ENCODE peak calls at places on chromosomes 6 and 20, in seven cellular contexts. O is effector CD4-positive, alpha-beta T cell; R is AG20443; A is ACHN; T is NCI-H748 treated with DMSO at 0.1 percent for 48 hours; K is substantia nigra; M is SK-N-SH. V is an unnamed sample.
A peak's percentile ranks its signal among the peaks of the same experiment; 100 is the strongest.

GRCh38 chr20:7152071-7152470 is 384.6 kb downstream of the BMP2 start:
- DNase-seq in K (no peak), A (no peak), M (no peak), R (no peak), O (no peak), T (no peak), V (no peak)

GRCh38 chr6:108737594-108738546 is 110.4 kb upstream of the ARMC2 start:
- DNase-seq in K (no peak), O (no peak), A (peak; percentile 58), M (no peak), T (no peak), R (peak; percentile 91), V (no peak)

GRCh38 chr6:152598858-152599537 is 38.2 kb downstream of the SYNE1 start:
- DNase-seq in K (no peak), T (no peak), O (no peak), A (no peak), M (peak; percentile 53), R (no peak), V (no peak)

GRCh38 chr6:130879826-130880225 is 52.6 kb downstream of the SMLR1 start:
- DNase-seq in M (no peak), T (no peak), R (no peak), O (no peak), K (no peak), A (no peak), V (no peak)

GRCh38 chr6:143394351-143394750 is 56.1 kb downstream of the ADAT2 start:
- DNase-seq in R (peak; percentile 59), A (no peak), T (no peak), M (no peak), K (no peak), O (no peak), V (no peak)

GRCh38 chr6:134235937-134236751 is 81.8 kb downstream of the SGK1 start:
- DNase-seq in M (no peak), T (no peak), A (no peak), K (no peak), O (no peak), R (peak; percentile 14), V (no peak)

GRCh38 chr20:3238616-3239025 is 369 bp downstream of the SLC4A11 start:
- DNase-seq in T (no peak), M (no peak), R (peak; percentile 76), K (no peak), O (peak; percentile 26), A (peak; percentile 59), V (no peak)

GRCh38 chr6:6738922-6739717 is 150.6 kb downstream of the LY86 start:
- DNase-seq in A (no peak), T (no peak), O (no peak), R (no peak), M (no peak), K (no peak), V (no peak)

GRCh38 chr6:48111575-48111974 is 578 bp upstream of the PTCHD4 start:
- DNase-seq in M (no peak), T (peak; percentile 97), A (no peak), O (no peak), K (no peak), R (no peak), V (no peak)

GRCh38 chr6:128246472-128246871 is 273.9 kb downstream of the PTPRK start:
- DNase-seq in K (no peak), T (no peak), M (no peak), A (no peak), O (no peak), R (no peak), V (no peak)

GRCh38 chr20:44745560-44746366 is at the start of gene KCNK15:
- DNase-seq in T (no peak), R (peak; percentile 63), K (no peak), M (peak; percentile 71), A (peak; percentile 24), O (peak; percentile 10), V (no peak)

GRCh38 chr20:39661833-39662232 is 699.7 kb downstream of the DHX35 start:
- DNase-seq in R (peak; percentile 15), K (no peak), A (peak; percentile 9), T (no peak), M (no peak), O (no peak), V (no peak)

GRCh38 chr6:34414999-34415858 is 10.6 kb downstream of the RPS10 start:
- DNase-seq in R (peak; percentile 74), O (peak; percentile 27), M (peak; percentile 47), K (peak; percentile 55), A (peak; percentile 74), T (peak; percentile 27), V (peak; percentile 33)

GRCh38 chr6:33772902-33773472 is 15.9 kb downstream of the LEMD2 start:
- DNase-seq in T (no peak), M (no peak), K (no peak), O (no peak), R (no peak), A (no peak), V (no peak)

GRCh38 chr20:10741060-10741459 is 67.3 kb upstream of the JAG1 start:
- DNase-seq in T (no peak), R (no peak), M (no peak), O (no peak), K (no peak), A (no peak), V (no peak)

GRCh38 chr20:4898282-4898681 is 103.0 kb downstream of the SLC23A2 start:
- DNase-seq in O (no peak), T (no peak), R (peak; percentile 88), K (no peak), M (no peak), A (peak; percentile 75), V (peak; percentile 30)

GRCh38 chr6:43891072-43891870 is 121.3 kb downstream of the VEGFA start:
- DNase-seq in A (no peak), T (peak; percentile 25), O (no peak), K (no peak), M (no peak), R (no peak), V (no peak)

GRCh38 chr20:62588458-62589149 is 53.7 kb upstream of the SLCO4A1 start:
- DNase-seq in M (no peak), T (no peak), R (peak; percentile 34), A (no peak), O (no peak), K (no peak), V (no peak)

V was measured in caudate nucleus.